ENCODE peak calls at places on chromosomes 6 and 20, in seven cellular contexts. P is lung, A is neural crest cell, O is mesothelial cell of epicardium, U is heart right ventricle, Q is transverse colon, D is GM06990. X is an unnamed sample.

GRCh38 chr6:170188571-170189001 is 102.3 kb downstream of the DLL1 start:
- DNase-seq in P (no peak), U (no peak), D (no peak), Q (no peak), A (no peak), O (no peak), X (no peak)

GRCh38 chr6:162468326-162468725 is 259.2 kb downstream of the PRKN start:
- DNase-seq in P (no peak), U (peak; percentile 67), D (no peak), Q (no peak), O (no peak), A (no peak), X (no peak)

GRCh38 chr20:62117362-62117646 is 5.0 kb upstream of the LSM14B start:
- DNase-seq in D (no peak), Q (no peak), U (no peak), O (no peak), P (no peak), A (no peak), X (no peak)

GRCh38 chr20:33883164-33883563 is 72.0 kb downstream of the CHMP4B start:
- DNase-seq in D (peak; percentile 80), P (no peak), U (no peak), Q (peak; percentile 47), O (no peak), A (no peak), X (no peak)

GRCh38 chr6:52016918-52017748 is 70.3 kb downstream of the PKHD1 start:
- DNase-seq in O (no peak), P (no peak), D (no peak), A (no peak), Q (no peak), U (no peak), X (no peak)

GRCh38 chr6:164098857-164099534 is 684.5 kb downstream of the QKI start:
- DNase-seq in P (no peak), O (no peak), U (peak; percentile 67), D (no peak), A (no peak), Q (no peak), X (no peak)

GRCh38 chr6:132131777-132132176 is 180.6 kb upstream of the CCN2 start:
- DNase-seq in U (peak; percentile 61), P (no peak), A (no peak), Q (no peak), O (no peak), D (no peak), X (peak; percentile 63)

GRCh38 chr6:158031445-158032353 is 50.0 kb downstream of the SYNJ2 start:
- DNase-seq in D (no peak), Q (peak; percentile 40), P (peak; percentile 41), U (peak; percentile 88), O (no peak), A (no peak), X (peak; percentile 41)

GRCh38 chr6:158184598-158184997 is 16.4 kb downstream of the GTF2H5 start:
- DNase-seq in D (no peak), U (no peak), P (no peak), A (no peak), Q (no peak), O (no peak), X (no peak)

GRCh38 chr20:17787816-17788215 is 88.0 kb downstream of the BANF2 start:
- DNase-seq in D (no peak), U (no peak), P (no peak), O (no peak), Q (no peak), A (no peak), X (no peak)

GRCh38 chr20:46121531-46121930 is 3.4 kb downstream of the CD40 start:
- DNase-seq in D (no peak), U (no peak), Q (no peak), A (no peak), P (no peak), O (no peak), X (no peak)

GRCh38 chr20:47821481-47822100 is 36.3 kb upstream of the SULF2 start:
- DNase-seq in U (no peak), Q (no peak), P (no peak), O (no peak), A (no peak), D (no peak), X (peak; percentile 71)

GRCh38 chr6:32684246-32684645 is 17.8 kb upstream of the HLA-DQB1 start:
- DNase-seq in O (no peak), U (no peak), Q (no peak), P (no peak), A (no peak), D (no peak), X (no peak)

GRCh38 chr20:33005908-33006775 is 1.4 kb upstream of the BPIFB2 start:
- DNase-seq in U (no peak), D (no peak), Q (no peak), A (no peak), O (no peak), P (no peak), X (no peak)

GRCh38 chr6:116508527-116508926 is 2.9 kb upstream of the CALHM5 start:
- DNase-seq in D (no peak), O (no peak), P (no peak), U (no peak), Q (no peak), A (no peak), X (no peak)

GRCh38 chr6:69097948-69098347 is 462.9 kb downstream of the ADGRB3 start:
- DNase-seq in A (no peak), D (no peak), O (no peak), Q (no peak), U (no peak), P (no peak), X (no peak)

GRCh38 chr6:148293181-148293995 is 49.2 kb upstream of the SASH1 start:
- DNase-seq in A (no peak), D (no peak), P (no peak), O (no peak), Q (no peak), U (peak; percentile 19), X (no peak)

GRCh38 chr6:169738972-169739529 is 12.3 kb downstream of the DYNLT2 start:
- DNase-seq in U (no peak), Q (no peak), O (no peak), D (no peak), A (no peak), P (no peak), X (no peak)

GRCh38 chr6:158042245-158042798 is 60.7 kb downstream of the SYNJ2 start:
- DNase-seq in P (no peak), D (no peak), Q (no peak), U (no peak), O (no peak), A (no peak), X (peak; percentile 52)

GRCh38 chr6:38453302-38453701 is 186.4 kb downstream of the BTBD9 start:
- DNase-seq in A (no peak), Q (no peak), O (no peak), D (no peak), P (no peak), U (no peak), X (no peak)

GRCh38 chr20:16810216-16810615 is 62.1 kb downstream of the OTOR start:
- DNase-seq in D (no peak), O (no peak), U (no peak), P (no peak), A (no peak), Q (no peak), X (no peak)

DNA sequence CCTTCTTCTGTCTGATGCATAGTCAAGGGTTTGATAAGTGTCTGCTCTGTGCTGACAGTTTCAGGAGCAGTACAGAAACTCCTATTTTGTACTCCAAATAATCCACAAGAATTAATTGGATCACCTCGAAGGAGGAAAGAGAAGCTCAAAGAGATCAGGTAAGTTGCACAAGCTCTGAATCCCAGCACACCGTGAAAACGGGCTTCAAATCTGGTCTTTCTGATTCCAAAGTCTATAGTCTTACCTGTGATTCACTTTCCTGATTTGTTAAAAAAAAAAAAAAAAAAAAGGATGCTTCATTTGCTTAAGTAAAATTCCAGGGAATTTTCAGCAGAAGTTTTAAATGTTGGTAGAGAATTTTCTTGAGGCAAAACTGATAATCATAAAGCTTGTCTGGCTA is 155.8 kb upstream of the ESR1 start:
- DNase-seq in D (no peak), U (no peak), Q (no peak), P (no peak), A (no peak), O (no peak), X (no peak)
- TF ChIP-seq CTCF in D (no peak), U (no peak), Q (no peak), P (no peak), A (no peak), O (no peak), X (no peak)

DNA sequence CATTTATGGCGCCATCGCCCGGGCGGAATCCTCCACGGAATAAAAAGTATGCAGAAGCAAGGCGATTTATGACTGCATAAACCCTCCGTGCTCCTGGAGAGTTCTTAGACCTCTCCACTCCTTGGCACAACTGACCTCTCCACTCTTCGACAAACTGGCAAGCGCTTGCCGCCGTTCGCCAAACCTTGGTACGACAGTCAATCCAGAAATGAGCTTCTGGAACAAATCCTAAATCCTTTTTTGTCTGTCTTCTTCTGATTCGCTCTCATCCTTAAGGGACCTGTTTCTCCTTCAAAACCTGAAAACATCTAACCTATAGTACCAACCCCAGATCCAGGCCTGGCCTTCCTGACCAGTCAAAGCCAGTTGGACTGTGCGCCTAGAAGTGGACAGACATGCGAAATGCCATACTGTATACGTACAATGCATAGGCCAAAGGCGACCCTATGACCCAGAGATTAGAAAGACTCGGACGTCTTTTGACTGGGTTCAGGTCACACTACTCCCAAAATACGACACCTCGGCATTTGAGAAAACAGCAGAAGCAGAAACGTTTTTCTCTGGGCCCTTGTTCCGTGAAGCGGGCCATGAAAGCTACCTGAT is 59.4 kb downstream of the TRIM27 start:
- DNase-seq in U (peak; percentile 35), A (no peak), Q (no peak), O (no peak), D (no peak), P (no peak), X (no peak)
- TF ChIP-seq CTCF in U (no peak), A (no peak), Q (no peak), O (no peak), D (no peak), P (no peak), X (no peak)

GRCh38 chr6:137968468-137968804 is 101.4 kb downstream of the TNFAIP3 start:
- DNase-seq in P (no peak), Q (no peak), O (no peak), U (no peak), D (no peak), A (no peak), X (no peak)
- TF ChIP-seq CTCF in P (no peak), Q (no peak), O (no peak), U (no peak), D (no peak), A (no peak), X (no peak)

DNA sequence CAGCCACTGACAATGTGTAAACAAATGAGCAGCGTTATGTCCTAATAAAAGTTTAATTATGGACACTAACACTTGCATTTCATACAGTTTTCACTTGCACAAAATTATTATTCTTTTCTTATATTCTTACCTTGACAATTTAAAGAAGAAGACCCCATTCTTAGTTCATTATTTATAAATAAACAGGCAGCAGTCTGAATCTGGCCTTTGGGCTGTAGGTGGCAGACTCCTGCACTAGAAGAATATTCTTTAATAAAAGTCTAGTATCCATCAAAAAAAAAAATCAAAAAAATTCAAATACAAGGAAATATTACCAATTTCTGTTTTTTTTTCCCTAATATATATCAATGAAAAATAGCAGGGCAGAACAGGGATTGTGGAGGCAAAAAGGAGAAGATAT is 24.8 kb downstream of the PTCHD4 start:
- DNase-seq in O (no peak), D (no peak), U (no peak), A (no peak), Q (no peak), P (no peak), X (no peak)
- TF ChIP-seq CTCF in O (no peak), D (no peak), U (no peak), A (peak; percentile 36), Q (no peak), P (no peak), X (no peak)

X was measured in Calu3.